ENCODE peak calls at places on chromosomes 12 and 14, in nine cellular contexts. Y is pancreas, L is GM12864, H is heart left ventricle, X is fibroblast of the aortic adventitia, U is cardiac fibroblast, F is cardiac muscle cell, I is astrocyte of the cerebellum, V is BJ. D is an unnamed sample.

GRCh38 chr12:51470116-51470515 is 45.5 kb downstream of the SLC4A8 start:
- DNase-seq in Y (no peak), L (no peak), H (no peak), X (no peak), U (no peak), F (no peak), I (no peak), V (no peak), D (no peak)

GRCh38 chr12:93550748-93551611 is 21.5 kb upstream of the SOCS2 start:
- DNase-seq in Y (no peak), L (no peak), H (no peak), X (no peak), U (no peak), F (no peak), I (no peak), V (no peak), D (no peak)

GRCh38 chr12:101361455-101361854 is 46.1 kb downstream of the ARL1 start:
- DNase-seq in Y (no peak), L (no peak), H (no peak), X (no peak), U (no peak), F (no peak), I (no peak), V (no peak), D (no peak)

GRCh38 chr14:94581127-94581999 is at the start of gene SERPINA5:
- DNase-seq in Y (peak), L (no peak), H (peak), X (no peak), U (peak), F (peak), I (no peak), V (no peak), D (no peak)

GRCh38 chr14:100213956-100214767 is 24.8 kb upstream of the YY1 start:
- DNase-seq in Y (peak), L (peak), H (peak), X (peak), U (peak), F (peak), I (no peak), V (no peak), D (no peak)

GRCh38 chr12:47793015-47793681 is 20.1 kb downstream of the SLC48A1 start:
- DNase-seq in Y (no peak), L (no peak), H (no peak), X (no peak), U (no peak), F (no peak), I (no peak), V (no peak), D (no peak)

GRCh38 chr14:76151398-76152332 is at the start of gene GPATCH2L:
- DNase-seq in Y (peak), L (peak), H (peak), X (peak), U (peak), F (peak), I (peak), V (peak), D (peak)

GRCh38 chr12:64160021-64160717 is 61.9 kb downstream of the KICS2 start:
- DNase-seq in Y (no peak), L (no peak), H (no peak), X (peak), U (peak), F (peak), I (no peak), V (no peak), D (no peak)

GRCh38 chr12:111359231-111359913 is 9.5 kb downstream of the PHETA1 start:
- DNase-seq in Y (no peak), L (no peak), H (no peak), X (no peak), U (peak), F (no peak), I (no peak), V (no peak), D (no peak)

GRCh38 chr12:111361717-111362576 is 6.9 kb downstream of the PHETA1 start:
- DNase-seq in Y (peak), L (no peak), H (peak), X (no peak), U (no peak), F (no peak), I (no peak), V (no peak), D (no peak)

GRCh38 chr12:75812341-75813018 is 219.1 kb downstream of the PHLDA1 start:
- DNase-seq in Y (no peak), L (no peak), H (no peak), X (peak), U (peak), F (no peak), I (peak), V (peak), D (peak)

GRCh38 chr14:99511421-99512109 is 30.4 kb downstream of the CCNK start:
- DNase-seq in Y (no peak), L (no peak), H (peak), X (peak), U (peak), F (no peak), I (no peak), V (no peak), D (no peak)

GRCh38 chr14:65879218-65880009 is 466.9 kb downstream of the FUT8 start:
- DNase-seq in Y (no peak), L (no peak), H (no peak), X (peak), U (peak), F (peak), I (no peak), V (no peak), D (no peak)

GRCh38 chr14:34081126-34081575 is 130.3 kb upstream of the EGLN3 start:
- DNase-seq in Y (no peak), L (no peak), H (peak), X (no peak), U (no peak), F (peak), I (peak), V (no peak), D (peak)

GRCh38 chr12:128911861-128912260 is 58.6 kb downstream of the GLT1D1 start:
- DNase-seq in Y (no peak), L (no peak), H (no peak), X (no peak), U (no peak), F (no peak), I (no peak), V (no peak), D (no peak)

GRCh38 chr14:99756796-99757195 is 36.4 kb upstream of the EML1 start:
- DNase-seq in Y (no peak), L (no peak), H (no peak), X (no peak), U (no peak), F (no peak), I (no peak), V (no peak), D (no peak)

GRCh38 chr14:26478967-26479366 is 118.9 kb downstream of the NOVA1 start:
- DNase-seq in Y (no peak), L (no peak), H (no peak), X (no peak), U (no peak), F (no peak), I (no peak), V (no peak), D (no peak)

GRCh38 chr12:21941522-21942376 is 523 bp upstream of the ABCC9 start:
- DNase-seq in Y (peak), L (no peak), H (peak), X (peak), U (peak), F (peak), I (no peak), V (no peak), D (no peak)

GRCh38 chr12:21939435-21939834 is 1.8 kb downstream of the ABCC9 start:
- DNase-seq in Y (no peak), L (no peak), H (peak), X (peak), U (peak), F (no peak), I (no peak), V (no peak), D (no peak)

GRCh38 chr12:21940972-21941521 is at the start of gene ABCC9:
- DNase-seq in Y (peak), L (no peak), H (peak), X (peak), U (peak), F (peak), I (no peak), V (no peak), D (no peak)

GRCh38 chr12:21938879-21939278 is 2.3 kb downstream of the ABCC9 start:
- DNase-seq in Y (no peak), L (no peak), H (no peak), X (no peak), U (peak), F (no peak), I (no peak), V (no peak), D (no peak)

DNA sequence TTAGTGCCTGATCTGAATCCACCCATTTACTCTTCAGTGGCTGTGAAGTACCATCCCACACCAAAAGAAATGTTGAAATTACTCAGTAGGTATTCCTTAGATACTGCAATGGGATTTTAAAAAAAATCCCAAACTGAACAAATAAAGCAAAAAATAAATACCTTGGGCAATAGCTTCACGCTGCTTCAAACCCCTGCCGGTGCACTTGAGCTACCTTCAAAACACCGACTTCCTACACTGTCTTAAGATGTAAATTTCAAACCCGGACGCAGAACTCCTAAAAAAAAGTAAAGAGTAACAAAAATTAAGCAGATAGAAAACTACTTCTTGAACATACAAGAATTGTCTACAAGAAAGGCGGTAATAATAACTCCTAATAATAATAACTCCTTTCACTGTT is 677 bp downstream of the ABCC9 start:
- DNase-seq in Y (no peak), L (no peak), H (no peak), X (no peak), U (peak), F (no peak), I (no peak), V (no peak), D (no peak)
- H3K4me3 ChIP-seq in Y (peak), L (no peak), H (peak), X (peak), U (peak), F (peak), I (peak), V (peak), D (peak)

DNA sequence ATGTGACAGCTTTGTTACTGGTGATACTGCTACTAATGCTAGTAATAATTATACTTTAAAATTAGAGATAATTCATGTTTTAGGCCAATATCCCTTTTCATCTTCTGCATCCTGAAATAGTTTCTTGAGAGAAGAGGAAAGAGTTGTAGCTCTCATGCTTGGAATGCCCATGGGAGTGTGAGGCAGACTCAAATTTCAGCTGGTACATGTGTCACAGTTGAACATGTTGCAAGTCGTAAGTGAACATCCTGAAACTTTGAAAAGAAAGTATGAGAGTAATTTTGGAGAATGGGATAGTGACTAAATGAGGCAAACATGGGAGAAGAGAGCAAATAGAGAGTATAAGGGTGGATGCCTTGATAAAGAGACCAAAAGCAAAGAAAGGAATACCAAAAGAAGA is 168.0 kb downstream of the TMTC3 start:
- DNase-seq in Y (no peak), L (no peak), H (peak), X (peak), U (peak), F (peak), I (no peak), V (peak), D (peak)
- TF ChIP-seq CTCF in Y (no peak), L (no peak), H (no peak), X (no peak), U (no peak), F (no peak), I (no peak), V (no peak), D (no peak)

GRCh38 chr12:46403732-46404097 is 31.1 kb upstream of the SLC38A2 start:
- DNase-seq in Y (no peak), L (no peak), H (no peak), X (no peak), U (no peak), F (no peak), I (no peak), V (no peak), D (no peak)

GRCh38 chr12:46402861-46403731 is 30.5 kb upstream of the SLC38A2 start:
- DNase-seq in Y (no peak), L (no peak), H (no peak), X (no peak), U (no peak), F (no peak), I (no peak), V (no peak), D (no peak)

GRCh38 chr12:46401703-46402102 is 29.1 kb upstream of the SLC38A2 start:
- DNase-seq in Y (no peak), L (no peak), H (peak), X (peak), U (peak), F (peak), I (no peak), V (no peak), D (no peak)

GRCh38 chr12:46404225-46404631 is 31.7 kb upstream of the SLC38A2 start:
- DNase-seq in Y (no peak), L (no peak), H (no peak), X (peak), U (peak), F (peak), I (peak), V (no peak), D (no peak)

GRCh38 chr12:46402451-46402850 is 29.9 kb upstream of the SLC38A2 start:
- DNase-seq in Y (no peak), L (no peak), H (no peak), X (peak), U (peak), F (peak), I (peak), V (peak), D (no peak)
- H3K4me3 ChIP-seq in Y (no peak), L (no peak), H (no peak), X (no peak), U (no peak), F (no peak), I (no peak), V (no peak), D (no peak)

GRCh38 chr12:57775563-57776246 is 3.3 kb downstream of the EEF1AKMT3 start:
- DNase-seq in Y (no peak), L (no peak), H (no peak), X (no peak), U (no peak), F (no peak), I (no peak), V (no peak), D (no peak)

GRCh38 chr12:57775044-57775443 is 2.6 kb downstream of the EEF1AKMT3 start:
- DNase-seq in Y (no peak), L (no peak), H (no peak), X (no peak), U (no peak), F (no peak), I (no peak), V (no peak), D (no peak)

GRCh38 chr12:57777367-57777766 is 5.0 kb downstream of the EEF1AKMT3 start:
- DNase-seq in Y (no peak), L (no peak), H (no peak), X (no peak), U (no peak), F (no peak), I (no peak), V (no peak), D (no peak)

GRCh38 chr12:57779736-57780135 is 2.9 kb upstream of the TSFM start:
- DNase-seq in Y (no peak), L (no peak), H (no peak), X (no peak), U (no peak), F (no peak), I (no peak), V (no peak), D (no peak)

DNA sequence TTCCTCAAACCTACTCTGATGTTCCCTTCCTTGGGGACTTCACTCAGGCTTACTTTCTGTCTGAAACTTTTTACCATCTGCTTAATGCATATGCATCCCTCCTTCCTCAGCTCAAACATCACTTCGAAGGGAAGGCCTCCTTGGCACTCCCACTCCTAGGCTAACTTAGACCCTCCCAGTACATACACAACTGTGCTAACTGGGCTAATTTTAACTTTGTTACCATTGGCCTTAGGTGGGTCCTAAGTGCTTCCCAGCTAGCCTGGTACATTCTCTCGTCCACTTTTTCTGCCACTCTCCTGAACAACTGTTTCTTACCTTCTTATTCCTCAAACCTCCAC is 3.8 kb downstream of the EEF1AKMT3 start:
- DNase-seq in Y (no peak), L (no peak), H (no peak), X (no peak), U (no peak), F (no peak), I (no peak), V (no peak), D (no peak)
- TF ChIP-seq CTCF in Y (no peak), L (no peak), H (no peak), X (no peak), U (no peak), F (no peak), I (no peak), V (no peak), D (no peak)

GRCh38 chr14:73462815-73463214 is 4.5 kb upstream of the NUMB start:
- DNase-seq in Y (no peak), L (no peak), H (no peak), X (peak), U (peak), F (peak), I (no peak), V (no peak), D (no peak)
- H3K4me3 ChIP-seq in Y (no peak), L (no peak), H (no peak), X (peak), U (peak), F (no peak), I (no peak), V (no peak), D (no peak)

DNA sequence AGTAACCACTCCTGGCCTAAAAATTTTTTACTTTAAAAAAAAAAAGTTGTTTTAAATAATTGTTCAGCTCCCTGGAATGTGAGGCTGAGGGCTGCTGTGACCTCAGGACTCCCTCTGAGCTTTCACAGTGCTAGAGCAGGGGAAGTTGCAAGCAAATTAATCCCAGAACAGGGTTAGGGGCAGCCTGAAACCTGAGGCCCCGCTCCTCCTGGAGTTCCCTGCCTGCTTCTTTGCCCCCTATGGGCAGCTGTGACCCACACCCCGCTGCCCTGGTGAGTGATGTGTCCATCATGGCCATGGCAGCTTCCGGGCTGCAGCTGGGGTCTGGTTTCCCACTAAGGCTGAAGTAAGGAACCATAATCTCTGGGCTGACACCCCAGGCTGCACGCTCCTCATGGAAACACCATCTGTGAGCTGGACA is 9.5 kb downstream of the RITA1 start:
- DNase-seq in Y (no peak), L (no peak), H (no peak), X (peak), U (peak), F (peak), I (peak), V (no peak), D (no peak)
- TF ChIP-seq CTCF in Y (no peak), L (no peak), H (no peak), X (no peak), U (no peak), F (no peak), I (no peak), V (no peak), D (peak)

GRCh38 chr12:119668315-119668651 is 350 bp downstream of the PRKAB1 start:
- DNase-seq in Y (no peak), L (no peak), H (no peak), X (peak), U (peak), F (no peak), I (no peak), V (no peak), D (no peak)

GRCh38 chr12:119673634-119674033 is 5.7 kb downstream of the PRKAB1 start:
- DNase-seq in Y (no peak), L (no peak), H (peak), X (no peak), U (no peak), F (no peak), I (no peak), V (no peak), D (no peak)

GRCh38 chr12:119669744-119670472 is 2.0 kb downstream of the PRKAB1 start:
- DNase-seq in Y (peak), L (no peak), H (no peak), X (no peak), U (no peak), F (no peak), I (no peak), V (no peak), D (no peak)

GRCh38 chr12:119672194-119672593 is 4.3 kb downstream of the PRKAB1 start:
- DNase-seq in Y (no peak), L (no peak), H (no peak), X (no peak), U (no peak), F (no peak), I (no peak), V (no peak), D (no peak)

GRCh38 chr12:119671070-119671469 is 3.1 kb downstream of the PRKAB1 start:
- DNase-seq in Y (no peak), L (no peak), H (no peak), X (no peak), U (no peak), F (no peak), I (no peak), V (no peak), D (no peak)
- H3K4me3 ChIP-seq in Y (no peak), L (no peak), H (no peak), X (no peak), U (no peak), F (no peak), I (no peak), V (no peak), D (no peak)

GRCh38 chr14:68250950-68251765 is 431.6 kb downstream of the RAD51B start:
- DNase-seq in Y (no peak), L (no peak), H (no peak), X (no peak), U (no peak), F (no peak), I (no peak), V (no peak), D (no peak)
- TF ChIP-seq CTCF in Y (no peak), L (peak), H (no peak), X (no peak), U (no peak), F (no peak), I (no peak), V (no peak), D (no peak)

GRCh38 chr12:119008691-119009221 is 27.4 kb downstream of the SRRM4 start:
- DNase-seq in Y (no peak), L (no peak), H (no peak), X (no peak), U (no peak), F (no peak), I (no peak), V (no peak), D (no peak)
- H3K4me3 ChIP-seq in Y (no peak), L (no peak), H (no peak), X (no peak), U (no peak), F (no peak), I (no peak), V (no peak), D (no peak)

GRCh38 chr12:109434556-109434955 is 42.5 kb downstream of the KCTD10 start:
- DNase-seq in Y (no peak), L (no peak), H (no peak), X (no peak), U (no peak), F (no peak), I (no peak), V (no peak), D (no peak)

GRCh38 chr12:109432431-109432830 is 44.7 kb downstream of the KCTD10 start:
- DNase-seq in Y (no peak), L (no peak), H (no peak), X (no peak), U (no peak), F (no peak), I (no peak), V (no peak), D (no peak)

GRCh38 chr12:109432842-109433304 is 44.2 kb downstream of the KCTD10 start:
- DNase-seq in Y (peak), L (peak), H (peak), X (peak), U (peak), F (peak), I (peak), V (no peak), D (peak)

GRCh38 chr12:109435428-109436180 is 41.5 kb downstream of the KCTD10 start:
- DNase-seq in Y (no peak), L (no peak), H (no peak), X (no peak), U (no peak), F (no peak), I (no peak), V (no peak), D (no peak)

DNA sequence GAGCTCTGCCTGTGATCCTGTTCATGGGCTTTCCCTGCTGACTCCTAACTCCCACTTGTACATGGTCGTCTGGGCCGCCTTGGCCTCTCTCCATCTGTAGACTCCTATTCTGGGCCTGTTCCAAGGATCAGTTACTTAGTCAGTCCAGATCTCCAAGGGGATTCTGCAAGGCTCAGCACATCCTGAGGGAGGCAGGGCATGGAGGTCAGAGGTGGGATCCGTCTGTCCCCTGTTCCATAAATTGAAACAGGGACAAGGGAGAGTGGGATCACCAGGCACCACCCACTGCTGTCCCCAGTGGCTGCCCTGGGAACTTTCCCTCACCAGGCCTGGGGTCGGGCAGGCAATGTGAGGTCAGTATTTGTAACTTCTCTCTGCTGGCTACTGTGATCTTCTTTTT is 43.5 kb downstream of the KCTD10 start:
- DNase-seq in Y (no peak), L (no peak), H (peak), X (no peak), U (no peak), F (no peak), I (no peak), V (no peak), D (no peak)
- TF ChIP-seq CTCF in Y (no peak), L (peak), H (peak), X (peak), U (peak), F (peak), I (peak), V (peak), D (peak)

D was measured in HFF-Myc.